ENCODE peak calls at places on chromosomes 7 and 10, in seven cellular contexts. One of them, this sample, is unnamed.

GRCh38 chr7:149790146-149790548 is 16.8 kb upstream of the ZNF467 start:
- DNase-seq in stimulated activated naive CD8-positive, alpha-beta T cell treated with anti-CD3 and anti-CD28 coated beads, Interleukin-15, Interleukin-2, amounts not matched to agents 100 U/mL and 50 U/mL, for 24 hours: peak; percentile 68
- DNase-seq in erythroblast: peak; percentile 56
- DNase-seq in fibroblast of pulmonary artery: peak; percentile 35
- DNase-seq in GM23248: peak; percentile 53
- DNase-seq in CD8-positive, alpha-beta memory T cell: no peak
- DNase-seq in HEK293T: peak; percentile 43
- DNase-seq in this sample: no peak

GRCh38 chr7:24724451-24725190 is 32.6 kb downstream of the GSDME start:
- DNase-seq in stimulated activated naive CD8-positive, alpha-beta T cell treated with anti-CD3 and anti-CD28 coated beads, Interleukin-15, Interleukin-2, amounts not matched to agents 100 U/mL and 50 U/mL, for 24 hours: no peak
- DNase-seq in erythroblast: no peak
- DNase-seq in fibroblast of pulmonary artery: no peak
- DNase-seq in GM23248: no peak
- DNase-seq in CD8-positive, alpha-beta memory T cell: no peak
- DNase-seq in HEK293T: no peak
- DNase-seq in this sample: no peak

GRCh38 chr10:121598261-121599249 is at the start of gene FGFR2:
- DNase-seq in stimulated activated naive CD8-positive, alpha-beta T cell treated with anti-CD3 and anti-CD28 coated beads, Interleukin-15, Interleukin-2, amounts not matched to agents 100 U/mL and 50 U/mL, for 24 hours: no peak
- DNase-seq in erythroblast: peak; percentile 57
- DNase-seq in fibroblast of pulmonary artery: peak; percentile 51
- DNase-seq in GM23248: peak; percentile 67
- DNase-seq in CD8-positive, alpha-beta memory T cell: peak; percentile 2
- DNase-seq in HEK293T: peak; percentile 90
- DNase-seq in this sample: peak; percentile 91

GRCh38 chr7:122268101-122268500 is 36.4 kb downstream of the FEZF1 start:
- DNase-seq in stimulated activated naive CD8-positive, alpha-beta T cell treated with anti-CD3 and anti-CD28 coated beads, Interleukin-15, Interleukin-2, amounts not matched to agents 100 U/mL and 50 U/mL, for 24 hours: no peak
- DNase-seq in erythroblast: no peak
- DNase-seq in fibroblast of pulmonary artery: no peak
- DNase-seq in GM23248: no peak
- DNase-seq in CD8-positive, alpha-beta memory T cell: no peak
- DNase-seq in HEK293T: no peak
- DNase-seq in this sample: no peak

GRCh38 chr7:142866361-142867096 is 11.7 kb downstream of the EPHB6 start:
- DNase-seq in stimulated activated naive CD8-positive, alpha-beta T cell treated with anti-CD3 and anti-CD28 coated beads, Interleukin-15, Interleukin-2, amounts not matched to agents 100 U/mL and 50 U/mL, for 24 hours: no peak
- DNase-seq in erythroblast: peak; percentile 11
- DNase-seq in fibroblast of pulmonary artery: peak; percentile 24
- DNase-seq in GM23248: peak; percentile 35
- DNase-seq in CD8-positive, alpha-beta memory T cell: no peak
- DNase-seq in HEK293T: peak; percentile 68
- DNase-seq in this sample: peak; percentile 18

GRCh38 chr7:152752513-152752912 is 7.0 kb upstream of the ACTR3B start:
- DNase-seq in stimulated activated naive CD8-positive, alpha-beta T cell treated with anti-CD3 and anti-CD28 coated beads, Interleukin-15, Interleukin-2, amounts not matched to agents 100 U/mL and 50 U/mL, for 24 hours: no peak
- DNase-seq in erythroblast: no peak
- DNase-seq in fibroblast of pulmonary artery: no peak
- DNase-seq in GM23248: no peak
- DNase-seq in CD8-positive, alpha-beta memory T cell: no peak
- DNase-seq in HEK293T: no peak
- DNase-seq in this sample: no peak

GRCh38 chr7:49174396-49174795 is 250.0 kb downstream of the CDC14C start:
- DNase-seq in stimulated activated naive CD8-positive, alpha-beta T cell treated with anti-CD3 and anti-CD28 coated beads, Interleukin-15, Interleukin-2, amounts not matched to agents 100 U/mL and 50 U/mL, for 24 hours: no peak
- DNase-seq in erythroblast: no peak
- DNase-seq in fibroblast of pulmonary artery: no peak
- DNase-seq in GM23248: no peak
- DNase-seq in CD8-positive, alpha-beta memory T cell: no peak
- DNase-seq in HEK293T: no peak
- DNase-seq in this sample: no peak

GRCh38 chr10:95606922-95607321 is 45.8 kb upstream of the SORBS1 start:
- DNase-seq in stimulated activated naive CD8-positive, alpha-beta T cell treated with anti-CD3 and anti-CD28 coated beads, Interleukin-15, Interleukin-2, amounts not matched to agents 100 U/mL and 50 U/mL, for 24 hours: no peak
- DNase-seq in erythroblast: no peak
- DNase-seq in fibroblast of pulmonary artery: peak; percentile 6
- DNase-seq in GM23248: no peak
- DNase-seq in CD8-positive, alpha-beta memory T cell: no peak
- DNase-seq in HEK293T: no peak
- DNase-seq in this sample: no peak

GRCh38 chr10:70335246-70335613 is 47.2 kb downstream of the LRRC20 start:
- DNase-seq in stimulated activated naive CD8-positive, alpha-beta T cell treated with anti-CD3 and anti-CD28 coated beads, Interleukin-15, Interleukin-2, amounts not matched to agents 100 U/mL and 50 U/mL, for 24 hours: no peak
- DNase-seq in erythroblast: no peak
- DNase-seq in fibroblast of pulmonary artery: no peak
- DNase-seq in GM23248: no peak
- DNase-seq in CD8-positive, alpha-beta memory T cell: no peak
- DNase-seq in HEK293T: no peak
- DNase-seq in this sample: no peak

GRCh38 chr10:80493482-80494021 is 39.4 kb downstream of the TSPAN14 start:
- DNase-seq in stimulated activated naive CD8-positive, alpha-beta T cell treated with anti-CD3 and anti-CD28 coated beads, Interleukin-15, Interleukin-2, amounts not matched to agents 100 U/mL and 50 U/mL, for 24 hours: no peak
- DNase-seq in erythroblast: peak; percentile 23
- DNase-seq in fibroblast of pulmonary artery: peak; percentile 79
- DNase-seq in GM23248: peak; percentile 79
- DNase-seq in CD8-positive, alpha-beta memory T cell: no peak
- DNase-seq in HEK293T: no peak
- DNase-seq in this sample: no peak

GRCh38 chr10:92641492-92641891 is 48.3 kb upstream of the HHEX start:
- DNase-seq in stimulated activated naive CD8-positive, alpha-beta T cell treated with anti-CD3 and anti-CD28 coated beads, Interleukin-15, Interleukin-2, amounts not matched to agents 100 U/mL and 50 U/mL, for 24 hours: no peak
- DNase-seq in erythroblast: no peak
- DNase-seq in fibroblast of pulmonary artery: no peak
- DNase-seq in GM23248: no peak
- DNase-seq in CD8-positive, alpha-beta memory T cell: no peak
- DNase-seq in HEK293T: no peak
- DNase-seq in this sample: no peak

GRCh38 chr7:114508096-114508495 is 93.5 kb downstream of the FOXP2 start:
- DNase-seq in stimulated activated naive CD8-positive, alpha-beta T cell treated with anti-CD3 and anti-CD28 coated beads, Interleukin-15, Interleukin-2, amounts not matched to agents 100 U/mL and 50 U/mL, for 24 hours: no peak
- DNase-seq in erythroblast: no peak
- DNase-seq in fibroblast of pulmonary artery: peak; percentile 51
- DNase-seq in GM23248: peak; percentile 58
- DNase-seq in CD8-positive, alpha-beta memory T cell: no peak
- DNase-seq in HEK293T: no peak
- DNase-seq in this sample: no peak

GRCh38 chr7:155456772-155457543 is 971 bp upstream of the EN2 start:
- DNase-seq in stimulated activated naive CD8-positive, alpha-beta T cell treated with anti-CD3 and anti-CD28 coated beads, Interleukin-15, Interleukin-2, amounts not matched to agents 100 U/mL and 50 U/mL, for 24 hours: peak; percentile 51
- DNase-seq in erythroblast: peak; percentile 29
- DNase-seq in fibroblast of pulmonary artery: peak; percentile 63
- DNase-seq in GM23248: peak; percentile 80
- DNase-seq in CD8-positive, alpha-beta memory T cell: no peak
- DNase-seq in HEK293T: peak; percentile 99
- DNase-seq in this sample: peak; percentile 85

GRCh38 chr10:132542086-132542775 is 4.6 kb downstream of the INPP5A start:
- DNase-seq in stimulated activated naive CD8-positive, alpha-beta T cell treated with anti-CD3 and anti-CD28 coated beads, Interleukin-15, Interleukin-2, amounts not matched to agents 100 U/mL and 50 U/mL, for 24 hours: no peak
- DNase-seq in erythroblast: no peak
- DNase-seq in fibroblast of pulmonary artery: no peak
- DNase-seq in GM23248: no peak
- DNase-seq in CD8-positive, alpha-beta memory T cell: no peak
- DNase-seq in HEK293T: no peak
- DNase-seq in this sample: no peak

GRCh38 chr7:54166419-54166818 is 375.8 kb upstream of the VSTM2A start:
- DNase-seq in stimulated activated naive CD8-positive, alpha-beta T cell treated with anti-CD3 and anti-CD28 coated beads, Interleukin-15, Interleukin-2, amounts not matched to agents 100 U/mL and 50 U/mL, for 24 hours: no peak
- DNase-seq in erythroblast: no peak
- DNase-seq in fibroblast of pulmonary artery: no peak
- DNase-seq in GM23248: no peak
- DNase-seq in CD8-positive, alpha-beta memory T cell: no peak
- DNase-seq in HEK293T: no peak
- DNase-seq in this sample: no peak

GRCh38 chr10:98396096-98397053 is 18.6 kb downstream of the PYROXD2 start:
- DNase-seq in stimulated activated naive CD8-positive, alpha-beta T cell treated with anti-CD3 and anti-CD28 coated beads, Interleukin-15, Interleukin-2, amounts not matched to agents 100 U/mL and 50 U/mL, for 24 hours: no peak
- DNase-seq in erythroblast: no peak
- DNase-seq in fibroblast of pulmonary artery: no peak
- DNase-seq in GM23248: no peak
- DNase-seq in CD8-positive, alpha-beta memory T cell: no peak
- DNase-seq in HEK293T: no peak
- DNase-seq in this sample: no peak

GRCh38 chr10:80465839-80466590 is 11.9 kb downstream of the TSPAN14 start:
- DNase-seq in stimulated activated naive CD8-positive, alpha-beta T cell treated with anti-CD3 and anti-CD28 coated beads, Interleukin-15, Interleukin-2, amounts not matched to agents 100 U/mL and 50 U/mL, for 24 hours: no peak
- DNase-seq in erythroblast: peak; percentile 29
- DNase-seq in fibroblast of pulmonary artery: no peak
- DNase-seq in GM23248: no peak
- DNase-seq in CD8-positive, alpha-beta memory T cell: peak; percentile 32
- DNase-seq in HEK293T: no peak
- DNase-seq in this sample: no peak

GRCh38 chr10:74424565-74424964 is 273.5 kb downstream of the ADK start:
- DNase-seq in stimulated activated naive CD8-positive, alpha-beta T cell treated with anti-CD3 and anti-CD28 coated beads, Interleukin-15, Interleukin-2, amounts not matched to agents 100 U/mL and 50 U/mL, for 24 hours: no peak
- DNase-seq in erythroblast: no peak
- DNase-seq in fibroblast of pulmonary artery: no peak
- DNase-seq in GM23248: no peak
- DNase-seq in CD8-positive, alpha-beta memory T cell: no peak
- DNase-seq in HEK293T: no peak
- DNase-seq in this sample: no peak

GRCh38 chr7:155921804-155922506 is 109.7 kb upstream of the SHH start:
- DNase-seq in stimulated activated naive CD8-positive, alpha-beta T cell treated with anti-CD3 and anti-CD28 coated beads, Interleukin-15, Interleukin-2, amounts not matched to agents 100 U/mL and 50 U/mL, for 24 hours: no peak
- DNase-seq in erythroblast: no peak
- DNase-seq in fibroblast of pulmonary artery: no peak
- DNase-seq in GM23248: no peak
- DNase-seq in CD8-positive, alpha-beta memory T cell: no peak
- DNase-seq in HEK293T: no peak
- DNase-seq in this sample: no peak

GRCh38 chr7:104341545-104341944 is 13.1 kb downstream of the LHFPL3 start:
- DNase-seq in stimulated activated naive CD8-positive, alpha-beta T cell treated with anti-CD3 and anti-CD28 coated beads, Interleukin-15, Interleukin-2, amounts not matched to agents 100 U/mL and 50 U/mL, for 24 hours: no peak
- DNase-seq in erythroblast: no peak
- DNase-seq in fibroblast of pulmonary artery: no peak
- DNase-seq in GM23248: no peak
- DNase-seq in CD8-positive, alpha-beta memory T cell: no peak
- DNase-seq in HEK293T: peak; percentile 33
- DNase-seq in this sample: peak; percentile 16

GRCh38 chr10:86340176-86340990 is 26.2 kb downstream of the GRID1 start:
- DNase-seq in stimulated activated naive CD8-positive, alpha-beta T cell treated with anti-CD3 and anti-CD28 coated beads, Interleukin-15, Interleukin-2, amounts not matched to agents 100 U/mL and 50 U/mL, for 24 hours: no peak
- DNase-seq in erythroblast: no peak
- DNase-seq in fibroblast of pulmonary artery: no peak
- DNase-seq in GM23248: no peak
- DNase-seq in CD8-positive, alpha-beta memory T cell: no peak
- DNase-seq in HEK293T: no peak
- DNase-seq in this sample: no peak

GRCh38 chr7:47482013-47482761 is 99.7 kb downstream of the TNS3 start:
- DNase-seq in stimulated activated naive CD8-positive, alpha-beta T cell treated with anti-CD3 and anti-CD28 coated beads, Interleukin-15, Interleukin-2, amounts not matched to agents 100 U/mL and 50 U/mL, for 24 hours: peak; percentile 47
- DNase-seq in erythroblast: peak; percentile 74
- DNase-seq in fibroblast of pulmonary artery: peak; percentile 83
- DNase-seq in GM23248: peak; percentile 95
- DNase-seq in CD8-positive, alpha-beta memory T cell: no peak
- DNase-seq in HEK293T: no peak
- DNase-seq in this sample: no peak

GRCh38 chr10:101041252-101041761 is 10.3 kb downstream of the SFXN3 start:
- DNase-seq in stimulated activated naive CD8-positive, alpha-beta T cell treated with anti-CD3 and anti-CD28 coated beads, Interleukin-15, Interleukin-2, amounts not matched to agents 100 U/mL and 50 U/mL, for 24 hours: peak; percentile 78
- DNase-seq in erythroblast: peak; percentile 86
- DNase-seq in fibroblast of pulmonary artery: peak; percentile 89
- DNase-seq in GM23248: peak; percentile 92
- DNase-seq in CD8-positive, alpha-beta memory T cell: peak; percentile 65
- DNase-seq in HEK293T: peak; percentile 85
- DNase-seq in this sample: peak; percentile 77

GRCh38 chr10:117131390-117132327 is 6.4 kb downstream of the VAX1 start:
- DNase-seq in stimulated activated naive CD8-positive, alpha-beta T cell treated with anti-CD3 and anti-CD28 coated beads, Interleukin-15, Interleukin-2, amounts not matched to agents 100 U/mL and 50 U/mL, for 24 hours: peak; percentile 9
- DNase-seq in erythroblast: no peak
- DNase-seq in fibroblast of pulmonary artery: no peak
- DNase-seq in GM23248: no peak
- DNase-seq in CD8-positive, alpha-beta memory T cell: no peak
- DNase-seq in HEK293T: no peak
- DNase-seq in this sample: no peak

GRCh38 chr7:159099217-159099655 is 45.4 kb downstream of the VIPR2 start:
- DNase-seq in stimulated activated naive CD8-positive, alpha-beta T cell treated with anti-CD3 and anti-CD28 coated beads, Interleukin-15, Interleukin-2, amounts not matched to agents 100 U/mL and 50 U/mL, for 24 hours: no peak
- DNase-seq in erythroblast: no peak
- DNase-seq in fibroblast of pulmonary artery: no peak
- DNase-seq in GM23248: no peak
- DNase-seq in CD8-positive, alpha-beta memory T cell: no peak
- DNase-seq in HEK293T: no peak
- DNase-seq in this sample: no peak

GRCh38 chr10:51389415-51390342 is 309.7 kb downstream of the CSTF2T start:
- DNase-seq in stimulated activated naive CD8-positive, alpha-beta T cell treated with anti-CD3 and anti-CD28 coated beads, Interleukin-15, Interleukin-2, amounts not matched to agents 100 U/mL and 50 U/mL, for 24 hours: peak; percentile 49
- DNase-seq in erythroblast: peak; percentile 53
- DNase-seq in fibroblast of pulmonary artery: peak; percentile 97
- DNase-seq in GM23248: peak; percentile 95
- DNase-seq in CD8-positive, alpha-beta memory T cell: peak; percentile 5
- DNase-seq in HEK293T: peak; percentile 33
- DNase-seq in this sample: peak; percentile 66

GRCh38 chr7:3597243-3597642 is 296.2 kb downstream of the SDK1 start:
- DNase-seq in stimulated activated naive CD8-positive, alpha-beta T cell treated with anti-CD3 and anti-CD28 coated beads, Interleukin-15, Interleukin-2, amounts not matched to agents 100 U/mL and 50 U/mL, for 24 hours: peak; percentile 16
- DNase-seq in erythroblast: no peak
- DNase-seq in fibroblast of pulmonary artery: no peak
- DNase-seq in GM23248: no peak
- DNase-seq in CD8-positive, alpha-beta memory T cell: no peak
- DNase-seq in HEK293T: no peak
- DNase-seq in this sample: no peak

GRCh38 chr7:33836797-33837355 is 68.5 kb upstream of the BMPER start:
- DNase-seq in stimulated activated naive CD8-positive, alpha-beta T cell treated with anti-CD3 and anti-CD28 coated beads, Interleukin-15, Interleukin-2, amounts not matched to agents 100 U/mL and 50 U/mL, for 24 hours: peak; percentile 18
- DNase-seq in erythroblast: peak; percentile 1
- DNase-seq in fibroblast of pulmonary artery: no peak
- DNase-seq in GM23248: no peak
- DNase-seq in CD8-positive, alpha-beta memory T cell: no peak
- DNase-seq in HEK293T: peak; percentile 20
- DNase-seq in this sample: peak; percentile 34